ENCODE peak calls at places on chromosomes 5 and 9, in nine cellular contexts. N, E, J, G, F, R, B, S and V are unnamed samples.

GRCh38 chr9:114394523-114395193 is 6.9 kb upstream of the AKNA start:
- DNase-seq in F (no peak), S (no peak), G (no peak), B (no peak), J (no peak), R (no peak), E (no peak), N (peak), V (no peak)

GRCh38 chr9:18362901-18363685 is 110.9 kb upstream of the ADAMTSL1 start:
- DNase-seq in N (no peak), R (no peak), J (no peak), E (no peak), B (peak), F (peak), S (no peak), G (no peak), V (no peak)

GRCh38 chr5:66306844-66307315 is 162.8 kb downstream of the SREK1 start:
- DNase-seq in J (no peak), G (peak), N (no peak), F (no peak), R (no peak), S (no peak), E (no peak), B (no peak), V (no peak)

GRCh38 chr5:24633705-24634325 is 11.0 kb downstream of the CDH10 start:
- DNase-seq in R (peak), G (peak), N (no peak), B (no peak), J (no peak), F (no peak), S (no peak), E (no peak), V (peak)

GRCh38 chr5:129361441-129362025 is 98.6 kb upstream of the ADAMTS19 start:
- DNase-seq in E (no peak), G (peak), B (no peak), F (no peak), S (no peak), N (no peak), J (no peak), R (no peak), V (peak)

GRCh38 chr9:101354143-101354764 is 30.6 kb downstream of the BAAT start:
- DNase-seq in B (peak), R (no peak), G (no peak), F (peak), E (no peak), S (no peak), J (no peak), N (no peak), V (peak)

GRCh38 chr5:3026651-3027050 is 275.2 kb upstream of the IRX2 start:
- DNase-seq in E (no peak), S (no peak), R (no peak), G (no peak), F (no peak), N (no peak), B (no peak), J (no peak), V (no peak)

GRCh38 chr5:55027589-55027988 is 3.5 kb downstream of the GZMK start:
- DNase-seq in J (no peak), B (no peak), E (no peak), R (no peak), S (no peak), G (no peak), F (no peak), N (no peak), V (no peak)

GRCh38 chr5:123476696-123477095 is 35.3 kb upstream of the CSNK1G3 start:
- DNase-seq in F (no peak), S (no peak), E (no peak), G (no peak), N (no peak), J (no peak), B (no peak), R (no peak), V (no peak)

GRCh38 chr9:115204827-115205506 is 87.0 kb upstream of the TNC start:
- DNase-seq in R (peak), J (no peak), N (no peak), F (no peak), G (no peak), E (no peak), S (no peak), B (no peak), V (peak)

GRCh38 chr5:113047234-113047633 is 70.6 kb downstream of the DCP2 start:
- DNase-seq in G (no peak), E (no peak), B (no peak), R (peak), F (no peak), S (no peak), N (peak), J (no peak), V (peak)

GRCh38 chr5:139063664-139064054 is 134.5 kb downstream of the SIL1 start:
- DNase-seq in N (no peak), E (no peak), J (no peak), G (no peak), F (no peak), B (no peak), S (no peak), R (no peak), V (no peak)

GRCh38 chr9:123929177-123929869 is 603 bp downstream of the DENND1A start:
- DNase-seq in G (peak), E (peak), J (no peak), F (peak), N (no peak), R (peak), S (peak), B (peak), V (no peak)

GRCh38 chr5:129716235-129717030 is 31.5 kb upstream of the MINAR2 start:
- DNase-seq in E (no peak), N (no peak), S (no peak), F (no peak), R (no peak), G (no peak), B (no peak), J (no peak), V (no peak)

GRCh38 chr5:104431946-104432345 is 869.4 kb upstream of the NUDT12 start:
- DNase-seq in R (no peak), G (no peak), N (no peak), F (no peak), B (no peak), J (no peak), S (no peak), E (no peak), V (no peak)

GRCh38 chr5:62340979-62341378 is 35.0 kb downstream of the KIF2A start:
- DNase-seq in F (no peak), J (no peak), G (no peak), B (no peak), N (no peak), S (no peak), E (no peak), R (no peak), V (no peak)

GRCh38 chr5:62340392-62340791 is 34.4 kb downstream of the KIF2A start:
- DNase-seq in F (no peak), N (no peak), B (no peak), S (no peak), G (peak), R (no peak), J (no peak), E (no peak), V (peak)

GRCh38 chr5:62343428-62343827 is 37.4 kb downstream of the KIF2A start:
- DNase-seq in F (no peak), B (no peak), S (no peak), N (no peak), R (no peak), E (no peak), J (no peak), G (no peak), V (no peak)

GRCh38 chr5:62342476-62342837 is 36.5 kb downstream of the KIF2A start:
- DNase-seq in R (no peak), G (no peak), B (no peak), S (no peak), F (no peak), E (no peak), N (no peak), J (no peak), V (no peak)

DNA sequence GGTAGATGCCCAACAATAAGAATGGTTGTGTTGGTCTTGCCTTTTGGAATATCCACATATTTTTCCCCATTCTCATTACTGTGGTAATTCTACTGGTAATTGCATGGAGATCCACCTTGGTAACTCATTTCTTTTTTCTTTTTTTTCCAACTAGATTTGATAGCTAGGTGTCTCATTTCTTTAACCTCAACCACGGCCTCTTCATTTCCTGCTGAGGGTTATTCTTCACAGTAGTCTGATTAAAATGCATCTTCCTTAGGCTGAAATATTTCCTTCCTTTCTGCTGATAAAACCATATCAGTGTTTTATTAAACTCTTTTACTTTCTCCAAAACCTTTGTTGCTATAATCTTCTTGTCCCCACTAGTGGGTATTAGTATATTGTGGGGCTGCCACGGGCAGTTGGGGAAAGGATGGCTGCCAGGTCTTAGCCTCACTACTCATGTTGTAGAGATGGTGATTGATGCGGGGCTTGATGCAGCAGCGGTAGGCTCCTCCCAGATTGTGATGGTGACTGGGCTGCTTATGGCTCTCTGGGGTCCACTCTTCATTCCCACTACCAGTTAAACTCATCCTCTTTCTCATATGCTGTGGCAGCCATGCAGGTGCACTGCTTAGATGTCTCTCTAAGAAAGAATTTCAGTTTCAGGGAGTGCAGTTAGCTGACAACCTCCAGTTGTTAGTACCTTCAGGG is 35.9 kb downstream of the KIF2A start:
- DNase-seq in F (no peak), B (no peak), J (no peak), S (no peak), N (no peak), R (no peak), G (no peak), E (no peak), V (no peak)
- H3K27ac ChIP-seq in F (no peak), B (no peak), J (no peak), S (no peak), N (no peak), R (no peak), G (no peak), E (no peak), V (no peak)

GRCh38 chr9:136137321-136138054 is 18.8 kb upstream of the TMEM250 start:
- DNase-seq in J (no peak), G (no peak), R (no peak), E (no peak), S (peak), B (no peak), N (no peak), F (no peak), V (peak)

GRCh38 chr9:136136526-136136925 is 17.9 kb upstream of the TMEM250 start:
- DNase-seq in R (no peak), B (no peak), S (no peak), N (no peak), G (no peak), F (no peak), E (no peak), J (no peak), V (no peak)

GRCh38 chr9:136140966-136141365 is 22.3 kb upstream of the TMEM250 start:
- DNase-seq in G (no peak), E (no peak), S (peak), N (peak), B (no peak), F (no peak), R (no peak), J (no peak), V (no peak)

GRCh38 chr9:136140046-136140445 is 21.4 kb upstream of the TMEM250 start:
- DNase-seq in G (no peak), R (no peak), S (no peak), J (no peak), B (no peak), E (no peak), N (no peak), F (no peak), V (no peak)

GRCh38 chr9:136138566-136138965 is 19.9 kb upstream of the TMEM250 start:
- DNase-seq in F (peak), J (no peak), E (no peak), R (no peak), N (no peak), S (no peak), B (peak), G (peak), V (peak)
- H3K27ac ChIP-seq in F (no peak), J (no peak), E (no peak), R (no peak), N (no peak), S (no peak), B (no peak), G (no peak), V (no peak)

GRCh38 chr5:168486136-168486879 is at the start of gene RARS1:
- DNase-seq in E (peak), N (peak), S (peak), R (peak), F (peak), J (peak), G (peak), B (peak), V (peak)
- H3K27ac ChIP-seq in E (peak), N (no peak), S (no peak), R (peak), F (peak), J (peak), G (no peak), B (peak), V (peak)

DNA sequence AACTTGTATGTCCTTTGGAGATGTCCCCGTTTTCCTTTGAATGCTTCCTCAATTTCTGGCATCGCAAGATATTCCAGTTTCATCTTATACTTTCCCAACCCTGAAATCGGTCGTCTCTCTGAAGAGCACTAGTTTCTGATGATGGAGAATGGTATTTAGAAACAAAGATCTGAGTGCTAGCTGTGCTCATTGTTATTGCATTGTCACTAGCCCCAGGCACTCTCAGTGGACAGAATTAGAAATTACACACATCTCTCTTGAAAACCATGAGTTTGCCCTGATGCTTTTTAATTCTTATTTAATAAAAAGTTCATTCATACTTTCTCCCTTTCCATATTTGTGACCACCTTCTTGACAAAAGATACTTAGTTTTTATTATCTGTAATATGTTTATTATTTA is 67.7 kb downstream of the C9orf152 start:
- DNase-seq in E (no peak), B (no peak), F (no peak), R (no peak), N (no peak), S (no peak), G (no peak), J (no peak), V (peak)
- H3K27ac ChIP-seq in E (peak), B (no peak), F (no peak), R (peak), N (no peak), S (no peak), G (no peak), J (no peak), V (peak)

DNA sequence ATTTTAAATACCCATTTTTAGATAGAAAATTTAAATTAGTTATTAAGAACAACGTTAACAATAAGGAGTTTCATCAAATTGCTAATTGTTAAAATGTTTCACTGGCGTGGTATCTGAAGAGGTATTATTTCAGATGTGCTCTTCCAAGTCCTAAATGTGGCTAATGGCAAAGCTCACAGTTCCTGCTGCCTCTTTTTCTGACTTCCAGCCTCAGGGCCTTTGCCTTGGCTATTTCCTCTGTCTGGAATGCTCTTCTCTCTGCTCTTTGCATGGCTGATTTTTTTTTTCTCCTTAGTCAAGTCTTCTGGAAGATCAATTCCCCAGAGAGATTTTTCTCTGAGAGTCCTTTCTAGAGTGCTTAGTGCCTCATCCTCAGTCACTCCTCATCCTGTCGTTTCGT is 9.6 kb upstream of the SSBP2 start:
- DNase-seq in G (no peak), N (no peak), S (no peak), B (no peak), R (no peak), E (no peak), J (no peak), F (no peak), V (no peak)
- H3K27ac ChIP-seq in G (no peak), N (no peak), S (no peak), B (no peak), R (no peak), E (peak), J (no peak), F (no peak), V (no peak)

DNA sequence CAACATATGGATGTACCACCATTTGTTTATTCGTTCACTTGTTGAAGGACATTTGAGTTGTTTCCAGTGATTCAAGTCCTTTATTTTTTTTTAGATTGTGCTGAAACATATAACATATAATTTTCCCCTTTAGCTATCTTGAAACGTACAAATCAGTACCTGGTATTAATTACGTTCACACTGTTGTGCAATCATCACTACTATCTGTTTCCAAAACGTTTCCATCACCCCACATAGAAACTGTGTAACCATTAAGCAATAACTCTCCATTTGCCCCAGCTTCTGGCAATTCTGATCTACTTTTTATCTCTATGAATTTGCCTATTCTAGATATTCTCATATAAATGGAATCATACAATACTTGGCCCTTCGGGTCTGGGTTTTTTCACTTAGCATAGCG is 116.0 kb downstream of the FGF1 start:
- DNase-seq in R (no peak), B (no peak), F (no peak), E (no peak), J (no peak), S (no peak), G (no peak), N (no peak), V (no peak)
- H3K27ac ChIP-seq in R (no peak), B (no peak), F (no peak), E (no peak), J (peak), S (no peak), G (no peak), N (no peak), V (no peak)

GRCh38 chr9:128150594-128151342 is 1.5 kb downstream of the LCN2 start:
- DNase-seq in R (no peak), F (peak), N (peak), E (no peak), J (peak), B (peak), S (no peak), G (peak), V (no peak)
- H3K27ac ChIP-seq in R (no peak), F (no peak), N (no peak), E (peak), J (no peak), B (peak), S (no peak), G (no peak), V (peak)

GRCh38 chr9:128798896-128799295 is 11.8 kb downstream of the TBC1D13 start:
- DNase-seq in J (no peak), G (no peak), B (no peak), N (no peak), S (no peak), E (no peak), R (no peak), F (no peak), V (no peak)
- H3K27ac ChIP-seq in J (no peak), G (no peak), B (no peak), N (no peak), S (no peak), E (no peak), R (peak), F (no peak), V (no peak)

GRCh38 chr9:87609002-87609401 is 111.3 kb downstream of the DAPK1 start:
- DNase-seq in N (no peak), E (no peak), F (no peak), S (no peak), G (no peak), B (no peak), J (no peak), R (no peak), V (no peak)

GRCh38 chr9:87604886-87605588 is 107.4 kb downstream of the DAPK1 start:
- DNase-seq in N (no peak), S (no peak), F (no peak), R (no peak), B (no peak), G (no peak), J (no peak), E (no peak), V (no peak)

GRCh38 chr9:87607859-87608258 is 110.2 kb downstream of the DAPK1 start:
- DNase-seq in J (no peak), E (no peak), F (no peak), G (no peak), B (no peak), R (no peak), S (no peak), N (no peak), V (no peak)

GRCh38 chr9:87605676-87606075 is 108.0 kb downstream of the DAPK1 start:
- DNase-seq in E (no peak), S (no peak), R (no peak), J (no peak), B (no peak), F (no peak), N (no peak), G (no peak), V (no peak)

DNA sequence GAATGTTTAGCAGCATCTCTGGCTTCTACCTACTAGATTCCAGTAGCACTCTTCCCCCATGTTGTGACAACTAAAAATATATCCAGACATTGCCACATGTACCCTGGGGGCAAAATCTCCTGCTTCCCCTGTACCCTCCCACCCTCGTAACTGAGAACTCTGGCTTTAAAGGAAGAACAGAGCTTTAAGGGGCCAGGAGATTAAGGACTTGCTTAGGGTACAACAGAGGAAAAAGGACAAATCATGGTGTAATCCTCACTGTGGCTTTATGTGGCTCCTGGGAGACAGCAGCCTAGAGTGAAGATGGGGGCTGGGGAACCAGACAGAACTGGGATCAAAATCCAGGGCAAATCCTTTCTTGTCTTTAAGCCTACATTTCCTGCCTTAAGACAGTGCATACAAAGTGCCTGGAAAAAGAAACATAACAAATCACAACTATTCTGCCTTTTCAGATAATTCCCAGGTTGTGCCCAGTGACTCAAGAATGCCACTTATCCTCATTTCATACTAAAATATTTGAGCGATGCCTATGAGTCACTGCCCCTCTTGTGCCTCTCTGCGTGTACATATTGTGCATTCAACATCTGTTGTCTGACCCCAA is 109.4 kb downstream of the DAPK1 start:
- DNase-seq in B (no peak), G (peak), R (peak), S (no peak), F (no peak), J (no peak), E (no peak), N (no peak), V (no peak)
- H3K27ac ChIP-seq in B (no peak), G (peak), R (peak), S (no peak), F (peak), J (no peak), E (no peak), N (no peak), V (no peak)